ENCODE peak calls at places on chromosomes 2 and 18, in six cellular contexts. B is heart left ventricle, D is NCI-H2029 treated with DMSO at 0.1 percent for 48 hours, C is gastrocnemius medialis, S is HTR-8/SVneo, U is stomach. G is an unnamed sample.

GRCh38 chr2:220619525-220620267 is 952.4 kb downstream of the EPHA4 start:
- DNase-seq in B (no peak), D (no peak), C (no peak), S (no peak), U (peak; percentile 28), G (no peak)

GRCh38 chr2:183427558-183427957 is 303.3 kb downstream of the NUP35 start:
- DNase-seq in B (no peak), D (no peak), C (no peak), S (no peak), U (no peak), G (no peak)

GRCh38 chr18:55699233-55699765 is 111.3 kb upstream of the TCF4 start:
- DNase-seq in B (no peak), D (no peak), C (no peak), S (no peak), U (no peak), G (no peak)

GRCh38 chr18:3251963-3252277 is 4.3 kb downstream of the MYL12A start:
- DNase-seq in B (no peak), D (no peak), C (no peak), S (no peak), U (no peak), G (no peak)

GRCh38 chr2:14427982-14428567 is 204.4 kb upstream of the LRATD1 start:
- DNase-seq in B (peak; percentile 13), D (no peak), C (no peak), S (no peak), U (no peak), G (peak; percentile 29)

GRCh38 chr2:227788556-227788955 is 25.1 kb upstream of the CCL20 start:
- DNase-seq in B (no peak), D (no peak), C (no peak), S (no peak), U (no peak), G (no peak)

GRCh38 chr2:62340981-62341624 is 145.2 kb downstream of the B3GNT2 start:
- DNase-seq in B (peak; percentile 52), D (peak; percentile 55), C (no peak), S (peak; percentile 25), U (peak; percentile 29), G (peak; percentile 48)

GRCh38 chr18:22170421-22171262 is 1.3 kb downstream of the GATA6 start:
- DNase-seq in B (peak; percentile 80), D (no peak), C (no peak), S (peak; percentile 40), U (no peak), G (peak; percentile 76)

GRCh38 chr18:44823286-44823685 is 142.6 kb downstream of the SETBP1 start:
- DNase-seq in B (no peak), D (no peak), C (no peak), S (no peak), U (no peak), G (no peak)

GRCh38 chr2:2328847-2329246 is 2.2 kb downstream of the MYT1L start:
- DNase-seq in B (no peak), D (peak; percentile 11), C (no peak), S (no peak), U (no peak), G (no peak)

GRCh38 chr2:232113821-232114220 is 152.3 kb downstream of the DIS3L2 start:
- DNase-seq in B (no peak), D (no peak), C (no peak), S (no peak), U (no peak), G (no peak)

GRCh38 chr2:48259811-48260210 is 270.1 kb upstream of the STON1 start:
- DNase-seq in B (no peak), D (no peak), C (no peak), S (no peak), U (no peak), G (no peak)

GRCh38 chr2:172640389-172640788 is 84.5 kb downstream of the PDK1 start:
- DNase-seq in B (no peak), D (peak; percentile 58), C (no peak), S (no peak), U (no peak), G (no peak)

GRCh38 chr2:95334916-95335641 is 37.9 kb downstream of the KCNIP3 start:
- DNase-seq in B (no peak), D (no peak), C (no peak), S (no peak), U (no peak), G (no peak)

GRCh38 chr18:54584065-54584464 is 7.0 kb upstream of the DYNAP start:
- DNase-seq in B (no peak), D (no peak), C (no peak), S (no peak), U (no peak), G (no peak)

GRCh38 chr2:225464346-225465025 is 65.0 kb downstream of the NYAP2 start:
- DNase-seq in B (no peak), D (peak; percentile 76), C (no peak), S (no peak), U (no peak), G (no peak)

GRCh38 chr18:37987901-37988300 is 422.3 kb upstream of the CELF4 start:
- DNase-seq in B (no peak), D (peak; percentile 78), C (no peak), S (no peak), U (no peak), G (no peak)

GRCh38 chr2:45872211-45872610 is 220.7 kb downstream of the PRKCE start:
- DNase-seq in B (no peak), D (no peak), C (no peak), S (no peak), U (no peak), G (no peak)

G was measured in heart right ventricle.